ENCODE peak calls at places on chromosome 6, in eight cellular contexts. A, N, G, M, E, K, X and L are unnamed samples.
A peak's percentile ranks its signal among the peaks of the same experiment; 100 is the strongest.

GRCh38 chr6:45835725-45836437 is 179.8 kb downstream of the CLIC5 start:
- DNase-seq in A (no peak), N (no peak), G (no peak), M (no peak), E (no peak), K (no peak), X (no peak), L (no peak)

GRCh38 chr6:7532821-7533220 is 8.7 kb upstream of the DSP start:
- DNase-seq in A (no peak), N (no peak), G (no peak), M (no peak), E (peak; percentile 81), K (no peak), X (no peak), L (no peak)

GRCh38 chr6:108589244-108589730 is 28.6 kb downstream of the FOXO3 start:
- DNase-seq in A (peak; percentile 68), N (peak; percentile 14), G (no peak), M (peak; percentile 61), E (peak; percentile 88), K (no peak), X (peak; percentile 81), L (peak; percentile 35)

GRCh38 chr6:131982740-131983259 is 31.6 kb upstream of the CCN2 start:
- DNase-seq in A (peak; percentile 84), N (no peak), G (no peak), M (no peak), E (no peak), K (peak; percentile 77), X (no peak), L (no peak)

GRCh38 chr6:96939019-96939805 is 14.7 kb downstream of the KLHL32 start:
- DNase-seq in A (peak; percentile 71), N (no peak), G (no peak), M (no peak), E (no peak), K (no peak), X (peak; percentile 27), L (no peak)

GRCh38 chr6:141976994-141977393 is 155.7 kb upstream of the GJE1 start:
- DNase-seq in A (no peak), N (no peak), G (no peak), M (no peak), E (no peak), K (no peak), X (no peak), L (no peak)

GRCh38 chr6:56096946-56097345 is 150.4 kb downstream of the COL21A1 start:
- DNase-seq in A (no peak), N (no peak), G (no peak), M (no peak), E (no peak), K (no peak), X (no peak), L (no peak)

GRCh38 chr6:62652692-62653328 is 366.8 kb upstream of the KHDRBS2 start:
- DNase-seq in A (no peak), N (no peak), G (no peak), M (no peak), E (no peak), K (no peak), X (no peak), L (no peak)

GRCh38 chr6:111848262-111848661 is 25.0 kb downstream of the FYN start:
- DNase-seq in A (no peak), N (no peak), G (no peak), M (no peak), E (no peak), K (no peak), X (no peak), L (no peak)

GRCh38 chr6:18432180-18432579 is 45.0 kb downstream of the RNF144B start:
- DNase-seq in A (peak; percentile 48), N (no peak), G (no peak), M (no peak), E (no peak), K (peak; percentile 52), X (no peak), L (no peak)

GRCh38 chr6:66854014-66854413 is 1147.0 kb upstream of the EYS start:
- DNase-seq in A (no peak), N (no peak), G (no peak), M (no peak), E (no peak), K (no peak), X (no peak), L (no peak)

GRCh38 chr6:144248470-144249301 is 36.4 kb upstream of the UTRN start:
- DNase-seq in A (peak; percentile 38), N (no peak), G (peak; percentile 26), M (no peak), E (no peak), K (peak; percentile 28), X (no peak), L (no peak)

GRCh38 chr6:37137201-37137880 is 32.6 kb upstream of the PIM1 start:
- DNase-seq in A (peak; percentile 99), N (no peak), G (peak; percentile 75), M (no peak), E (peak; percentile 94), K (peak; percentile 97), X (peak; percentile 35), L (no peak)

GRCh38 chr6:132100388-132100990 is 149.3 kb upstream of the CCN2 start:
- DNase-seq in A (no peak), N (no peak), G (no peak), M (no peak), E (no peak), K (no peak), X (no peak), L (no peak)